ENCODE peak calls at places on chromosome 16, in six cellular contexts. H, T, V, N, G and K are unnamed samples.

GRCh38 chr16:66223176-66223780 is 143.2 kb upstream of the CDH5 start:
- DNase-seq in H (no peak), N (no peak), G (no peak), V (no peak), T (no peak), K (peak)

GRCh38 chr16:79628501-79628975 is 28.0 kb upstream of the MAF start:
- DNase-seq in H (no peak), N (no peak), T (peak), V (no peak), G (no peak), K (peak)

GRCh38 chr16:23119570-23119969 is 29.7 kb downstream of the USP31 start:
- DNase-seq in G (no peak), V (no peak), T (no peak), N (no peak), H (no peak), K (no peak)

GRCh38 chr16:13343981-13344380 is 442.6 kb downstream of the SHISA9 start:
- DNase-seq in V (no peak), H (no peak), G (no peak), N (no peak), T (no peak), K (no peak)

GRCh38 chr16:4489030-4489429 is 12.8 kb downstream of the HMOX2 start:
- DNase-seq in N (no peak), G (peak), V (no peak), H (no peak), T (no peak), K (no peak)

GRCh38 chr16:22092143-22092933 is at the start of gene VWA3A:
- DNase-seq in T (no peak), H (no peak), N (no peak), V (no peak), G (peak), K (no peak)

GRCh38 chr16:68402748-68403040 is 45.6 kb downstream of the SMPD3 start:
- DNase-seq in N (no peak), V (no peak), G (no peak), H (no peak), T (no peak), K (no peak)

GRCh38 chr16:22232277-22233049 is 26.4 kb downstream of the EEF2K start:
- DNase-seq in G (peak), V (peak), N (peak), T (no peak), H (peak), K (no peak)

GRCh38 chr16:49283376-49284049 is 1.9 kb upstream of the CBLN1 start:
- DNase-seq in H (no peak), V (no peak), T (no peak), G (no peak), N (no peak), K (no peak)

GRCh38 chr16:84460406-84461028 is 43.9 kb downstream of the MEAK7 start:
- DNase-seq in T (no peak), N (no peak), V (no peak), G (no peak), H (no peak), K (no peak)

GRCh38 chr16:1433263-1433560 is 2.3 kb downstream of the PERCC1 start:
- DNase-seq in T (no peak), G (no peak), V (no peak), H (no peak), N (no peak), K (no peak)

GRCh38 chr16:70391881-70392481 is 45.3 kb downstream of the DDX19A start:
- DNase-seq in H (no peak), V (no peak), N (no peak), T (no peak), G (no peak), K (no peak)

GRCh38 chr16:80071964-80072363 is 468.8 kb upstream of the DYNLRB2 start:
- DNase-seq in N (no peak), V (no peak), H (no peak), T (no peak), G (no peak), K (no peak)

GRCh38 chr16:12343913-12344312 is 367.4 kb downstream of the SNX29 start:
- DNase-seq in G (no peak), H (no peak), N (no peak), T (no peak), V (no peak), K (no peak)

GRCh38 chr16:3007059-3007956 is 5.4 kb upstream of the CLDN9 start:
- DNase-seq in N (peak), T (no peak), V (no peak), H (no peak), G (no peak), K (peak)

GRCh38 chr16:2954647-2955381 is 9.3 kb upstream of the KREMEN2 start:
- DNase-seq in N (no peak), H (no peak), T (no peak), V (no peak), G (no peak), K (no peak)

GRCh38 chr16:28304214-28304613 is 11.9 kb downstream of the SBK1 start:
- DNase-seq in T (no peak), G (peak), V (peak), N (peak), H (no peak), K (peak)

GRCh38 chr16:16092925-16093624 is 130.2 kb downstream of the ABCC6 start:
- DNase-seq in H (no peak), N (no peak), T (no peak), V (no peak), G (no peak), K (no peak)

GRCh38 chr16:13920510-13920818 is 510 bp downstream of the ERCC4 start:
- DNase-seq in G (no peak), T (no peak), N (no peak), H (no peak), V (no peak), K (no peak)

GRCh38 chr16:49754495-49755290 is 101.2 kb downstream of the ZNF423 start:
- DNase-seq in N (no peak), T (no peak), H (no peak), V (no peak), G (peak), K (peak)

GRCh38 chr16:49336581-49336980 is 37.0 kb upstream of the C16orf78 start:
- DNase-seq in V (no peak), G (no peak), N (no peak), H (no peak), T (no peak), K (no peak)

GRCh38 chr16:58507963-58508670 is 7.2 kb upstream of the SETD6 start:
- DNase-seq in H (no peak), N (no peak), G (no peak), V (no peak), T (no peak), K (no peak)

GRCh38 chr16:3112058-3112880 is at the start of gene ZNF205:
- DNase-seq in H (peak), V (peak), N (peak), T (no peak), G (peak), K (no peak)

GRCh38 chr16:81321537-81321936 is 6.8 kb downstream of the GAN start:
- DNase-seq in G (no peak), T (no peak), N (no peak), H (no peak), V (no peak), K (no peak)

GRCh38 chr16:85393674-85394510 is 219.2 kb upstream of the GSE1 start:
- DNase-seq in T (no peak), G (no peak), N (peak), H (peak), V (no peak), K (peak)

GRCh38 chr16:88274847-88275246 is 107.9 kb upstream of the ZNF469 start:
- DNase-seq in H (no peak), G (no peak), T (no peak), N (no peak), V (no peak), K (peak)

GRCh38 chr16:64416232-64417010 is 705.4 kb downstream of the CDH11 start:
- DNase-seq in H (no peak), T (no peak), N (no peak), V (no peak), G (peak), K (peak)

GRCh38 chr16:27264151-27264550 is 4.4 kb downstream of the NSMCE1 start:
- DNase-seq in V (peak), T (no peak), H (no peak), G (peak), N (no peak), K (no peak)

GRCh38 chr16:55033225-55034156 is 102.8 kb downstream of the IRX5 start:
- DNase-seq in V (no peak), T (no peak), H (no peak), G (no peak), N (no peak), K (no peak)

GRCh38 chr16:55035037-55035436 is 104.4 kb downstream of the IRX5 start:
- DNase-seq in G (no peak), T (no peak), H (peak), V (peak), N (peak), K (peak)

GRCh38 chr16:55036371-55036821 is 105.7 kb downstream of the IRX5 start:
- DNase-seq in N (no peak), V (no peak), T (no peak), G (no peak), H (no peak), K (no peak)

GRCh38 chr16:55037051-55037450 is 106.4 kb downstream of the IRX5 start:
- DNase-seq in T (no peak), N (no peak), H (no peak), V (no peak), G (no peak), K (no peak)

DNA sequence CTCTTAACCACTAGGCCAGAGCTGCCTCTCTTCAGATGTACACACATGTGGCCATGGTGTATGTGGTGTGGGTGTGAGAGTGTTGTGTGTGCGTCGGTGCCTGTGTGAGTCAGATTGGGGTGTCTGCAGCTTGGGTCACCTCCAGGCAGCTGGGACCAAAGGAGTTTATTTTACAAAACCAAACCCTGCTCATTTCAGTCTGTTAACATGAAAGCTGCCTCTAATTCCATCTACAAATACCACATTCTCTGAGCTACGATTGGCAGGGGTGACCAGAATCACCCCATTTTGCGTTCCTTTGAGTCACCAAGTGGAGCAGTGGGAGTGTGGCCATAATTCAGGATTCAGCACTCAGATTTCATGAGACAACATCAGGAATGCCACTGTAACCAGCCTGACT is 105.3 kb downstream of the IRX5 start:
- DNase-seq in N (no peak), G (no peak), H (no peak), V (no peak), T (no peak), K (no peak)
- TF ChIP-seq MYC in N (no peak), G (no peak), H (no peak), V (no peak), T (no peak), K (no peak)

DNA sequence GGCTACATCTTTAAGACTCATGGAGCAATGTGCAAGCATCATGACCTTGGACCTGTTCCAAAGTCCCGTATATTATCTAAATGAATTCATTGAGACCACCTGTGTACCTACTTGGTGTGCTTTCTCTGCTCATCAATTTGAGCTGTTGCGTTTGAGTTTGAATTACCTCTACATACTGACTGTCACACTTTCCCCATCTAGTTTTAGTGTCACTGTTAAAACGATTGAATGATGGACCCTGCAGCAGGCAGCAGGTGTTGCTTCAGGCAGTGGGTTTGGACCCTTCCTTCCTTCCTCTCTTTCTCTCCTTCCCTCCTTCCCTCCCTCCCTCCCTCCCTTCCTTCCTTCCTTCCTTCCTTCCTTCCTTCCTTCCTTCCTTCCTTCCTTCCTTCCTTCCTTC is 33.9 kb upstream of the ZKSCAN2 start:
- DNase-seq in T (no peak), N (no peak), V (no peak), H (no peak), G (no peak), K (no peak)
- TF ChIP-seq CTCF in T (no peak), N (no peak), V (no peak), H (no peak), G (no peak), K (no peak)

DNA sequence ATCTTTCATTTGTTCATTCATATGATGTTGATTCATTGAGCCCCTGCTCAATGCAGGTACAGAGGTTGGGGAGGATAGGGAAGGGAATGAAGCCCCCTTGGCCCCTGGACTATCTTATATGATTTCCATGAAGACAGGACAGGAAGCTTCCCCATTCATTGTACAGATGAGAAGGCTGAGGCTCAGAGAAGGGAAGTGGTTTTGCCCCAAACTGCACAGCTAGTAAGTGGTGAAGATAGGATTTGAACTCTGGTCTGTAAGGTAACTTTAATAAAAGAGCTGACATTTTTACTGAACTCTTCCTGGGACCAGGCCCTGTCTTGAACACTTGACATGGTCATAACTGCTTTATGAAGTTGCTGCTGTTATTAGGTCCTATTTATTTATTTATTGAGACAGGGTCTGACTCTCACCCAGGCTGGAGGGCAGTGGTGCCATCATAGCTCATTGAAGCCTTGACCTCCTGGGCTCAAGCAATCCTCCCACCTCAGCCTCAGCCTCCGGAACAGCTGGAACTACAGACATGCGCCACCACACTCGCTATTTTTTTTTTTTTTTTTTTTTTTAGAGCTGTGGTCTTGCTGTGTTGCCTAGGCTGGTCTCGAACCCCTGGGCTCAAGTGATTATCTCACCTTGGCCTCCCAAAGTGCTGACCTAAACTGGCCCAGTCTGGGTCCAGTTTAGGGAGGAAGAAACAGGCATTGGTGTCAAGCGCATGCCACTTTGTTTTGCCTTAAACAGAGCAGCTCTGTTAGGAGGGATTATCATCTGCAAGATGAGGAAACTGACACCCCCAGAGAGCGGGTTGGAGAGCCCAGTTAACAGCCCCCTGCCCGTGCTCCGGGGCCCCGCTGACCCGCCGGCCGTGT is 5.0 kb downstream of the CTF1 start:
- DNase-seq in T (no peak), V (peak), N (peak), G (no peak), H (no peak), K (peak)
- TF ChIP-seq MAX in T (no peak), V (no peak), N (no peak), G (no peak), H (no peak), K (no peak)

DNA sequence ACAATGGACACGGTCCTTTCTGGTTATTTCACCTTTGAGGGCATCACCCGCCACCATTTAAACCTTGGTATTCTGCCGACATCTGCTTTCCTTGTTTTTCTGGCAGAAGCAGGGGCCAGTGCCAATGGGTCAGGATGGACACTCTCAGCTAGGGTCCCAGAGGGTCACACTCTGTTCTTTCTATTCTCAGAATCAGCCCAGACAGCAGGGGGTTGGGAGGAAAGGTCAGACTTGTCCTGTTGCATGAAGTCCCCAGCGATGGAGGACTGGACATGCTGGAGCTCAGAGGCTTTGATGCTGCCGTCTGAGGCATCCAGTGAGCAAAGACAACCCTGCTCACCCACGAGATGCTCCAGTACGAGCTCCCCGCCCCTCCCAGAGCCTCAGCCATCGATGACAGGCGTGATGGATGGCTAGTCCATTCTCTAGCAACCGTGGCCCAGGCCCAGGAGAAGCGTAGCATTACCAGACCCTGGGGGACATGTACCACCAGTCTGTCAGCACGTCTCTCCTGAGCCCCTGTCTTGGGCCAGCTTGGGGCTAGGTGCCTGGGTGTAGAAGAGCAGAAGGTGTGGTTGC is 62.0 kb downstream of the FOXL1 start:
- DNase-seq in H (no peak), V (no peak), G (no peak), N (no peak), T (no peak), K (no peak)
- TF ChIP-seq MYC in H (no peak), V (no peak), G (no peak), N (no peak), T (no peak), K (no peak)

DNA sequence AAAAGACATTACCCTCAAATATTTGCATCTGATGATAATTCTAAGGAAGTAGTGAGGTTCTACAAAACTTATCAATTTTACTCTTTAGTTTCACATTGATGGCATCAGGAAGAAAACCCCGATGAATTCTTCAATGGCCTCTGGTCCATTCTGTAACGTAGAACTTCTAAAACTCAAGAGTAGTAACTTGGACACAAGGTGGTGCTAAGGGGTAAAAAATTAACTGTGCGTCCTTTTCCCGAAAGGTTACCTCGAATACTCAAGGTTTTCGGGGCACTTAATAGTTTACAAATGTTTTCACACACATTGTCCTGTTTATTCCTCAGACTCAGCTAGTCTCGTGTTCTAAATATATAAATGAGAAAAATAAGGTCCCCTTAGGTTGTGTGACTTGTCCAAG is 517.3 kb upstream of the ZFHX3 start:
- DNase-seq in G (no peak), V (peak), H (no peak), T (no peak), N (peak), K (peak)
- TF ChIP-seq CTCF in G (no peak), V (peak), H (peak), T (peak), N (peak), K (peak)

GRCh38 chr16:77748426-77748825 is 26.1 kb downstream of the NUDT7 start:
- DNase-seq in V (no peak), G (no peak), N (no peak), T (no peak), H (no peak), K (no peak)
- TF ChIP-seq MAX in V (no peak), G (no peak), N (no peak), T (no peak), H (no peak), K (no peak)